ENCODE peak calls at places on chromosomes 12 and 14, in five cellular contexts. One of them, this sample, is unnamed. For H3K4me1 and H3K9me3, the result is how much of the 10 kb centered on the place peaks cover.

GRCh38 chr14:86510503-86510902 is 980.6 kb downstream of the FLRT2 start:
- DNase-seq in colonic mucosa: no peak
- DNase-seq in upper lobe of right lung: no peak
- DNase-seq in cardiac muscle cell: peak
- DNase-seq in breast epithelium: no peak
- DNase-seq in this sample: no peak

GRCh38 chr12:58540480-58541299 is 379.6 kb downstream of the LRIG3 start:
- DNase-seq in colonic mucosa: peak
- DNase-seq in upper lobe of right lung: peak
- DNase-seq in cardiac muscle cell: peak
- DNase-seq in breast epithelium: no peak
- DNase-seq in this sample: peak

GRCh38 chr12:130978785-130979184 is 25.1 kb downstream of the ADGRD1 start:
- DNase-seq in colonic mucosa: no peak
- DNase-seq in upper lobe of right lung: peak
- DNase-seq in cardiac muscle cell: no peak
- DNase-seq in breast epithelium: no peak
- DNase-seq in this sample: no peak

GRCh38 chr12:15823360-15824128 is 34.4 kb upstream of the EPS8 start:
- DNase-seq in colonic mucosa: no peak
- DNase-seq in upper lobe of right lung: no peak
- DNase-seq in cardiac muscle cell: no peak
- DNase-seq in breast epithelium: no peak
- DNase-seq in this sample: no peak

GRCh38 chr14:20578325-20578724 is 9.5 kb downstream of the RNASE11 start:
- DNase-seq in colonic mucosa: no peak
- DNase-seq in upper lobe of right lung: no peak
- DNase-seq in cardiac muscle cell: no peak
- DNase-seq in breast epithelium: no peak
- DNase-seq in this sample: no peak

GRCh38 chr12:1047898-1048660 is 57.1 kb downstream of the ERC1 start:
- DNase-seq in colonic mucosa: no peak
- DNase-seq in upper lobe of right lung: no peak
- DNase-seq in cardiac muscle cell: no peak
- DNase-seq in breast epithelium: no peak
- DNase-seq in this sample: no peak

GRCh38 chr12:79512068-79512467 is 178.7 kb downstream of the PAWR start:
- DNase-seq in colonic mucosa: no peak
- DNase-seq in upper lobe of right lung: no peak
- DNase-seq in cardiac muscle cell: no peak
- DNase-seq in breast epithelium: no peak
- DNase-seq in this sample: no peak

GRCh38 chr12:32083489-32083888 is 23.2 kb upstream of the BICD1 start:
- DNase-seq in colonic mucosa: no peak
- DNase-seq in upper lobe of right lung: no peak
- DNase-seq in cardiac muscle cell: peak
- DNase-seq in breast epithelium: no peak
- DNase-seq in this sample: no peak

GRCh38 chr14:64734990-64735389 is 30.8 kb downstream of the PLEKHG3 start:
- DNase-seq in colonic mucosa: no peak
- DNase-seq in upper lobe of right lung: peak
- DNase-seq in cardiac muscle cell: no peak
- DNase-seq in breast epithelium: no peak
- DNase-seq in this sample: no peak

GRCh38 chr12:111277570-111277969 is 91.3 kb downstream of the PHETA1 start:
- DNase-seq in colonic mucosa: no peak
- DNase-seq in upper lobe of right lung: no peak
- DNase-seq in cardiac muscle cell: no peak
- DNase-seq in breast epithelium: no peak
- DNase-seq in this sample: no peak

GRCh38 chr14:75543786-75544185 is 21.5 kb downstream of the BATF start:
- DNase-seq in colonic mucosa: no peak
- DNase-seq in upper lobe of right lung: no peak
- DNase-seq in cardiac muscle cell: no peak
- DNase-seq in breast epithelium: no peak
- DNase-seq in this sample: no peak

GRCh38 chr14:75542585-75543091 is 20.4 kb downstream of the BATF start:
- DNase-seq in colonic mucosa: peak
- DNase-seq in upper lobe of right lung: peak
- DNase-seq in cardiac muscle cell: peak
- DNase-seq in breast epithelium: peak
- DNase-seq in this sample: no peak

GRCh38 chr14:75545907-75546306 is 23.6 kb downstream of the BATF start:
- DNase-seq in colonic mucosa: no peak
- DNase-seq in upper lobe of right lung: no peak
- DNase-seq in cardiac muscle cell: no peak
- DNase-seq in breast epithelium: no peak
- DNase-seq in this sample: no peak

GRCh38 chr14:75540479-75540851 is 18.2 kb downstream of the BATF start:
- DNase-seq in colonic mucosa: no peak
- DNase-seq in upper lobe of right lung: no peak
- DNase-seq in cardiac muscle cell: no peak
- DNase-seq in breast epithelium: no peak
- DNase-seq in this sample: no peak

GRCh38 chr14:75543258-75543657 is 21.0 kb downstream of the BATF start:
- DNase-seq in colonic mucosa: no peak
- DNase-seq in upper lobe of right lung: no peak
- DNase-seq in cardiac muscle cell: no peak
- DNase-seq in breast epithelium: no peak
- DNase-seq in this sample: no peak
- H3K4me1 ChIP-seq in colonic mucosa: under half
- H3K4me1 ChIP-seq in upper lobe of right lung: under half
- H3K4me1 ChIP-seq in cardiac muscle cell: under half
- H3K4me1 ChIP-seq in breast epithelium: under half
- H3K4me1 ChIP-seq in this sample: under half

GRCh38 chr14:105487986-105488777 is 1.5 kb downstream of the CRIP1 start:
- DNase-seq in colonic mucosa: peak
- DNase-seq in upper lobe of right lung: no peak
- DNase-seq in cardiac muscle cell: no peak
- DNase-seq in breast epithelium: no peak
- DNase-seq in this sample: no peak
- H3K9me3 ChIP-seq in colonic mucosa: under half
- H3K9me3 ChIP-seq in upper lobe of right lung: under half
- H3K9me3 ChIP-seq in cardiac muscle cell: under half
- H3K9me3 ChIP-seq in breast epithelium: under half
- H3K9me3 ChIP-seq in this sample: under half

DNA sequence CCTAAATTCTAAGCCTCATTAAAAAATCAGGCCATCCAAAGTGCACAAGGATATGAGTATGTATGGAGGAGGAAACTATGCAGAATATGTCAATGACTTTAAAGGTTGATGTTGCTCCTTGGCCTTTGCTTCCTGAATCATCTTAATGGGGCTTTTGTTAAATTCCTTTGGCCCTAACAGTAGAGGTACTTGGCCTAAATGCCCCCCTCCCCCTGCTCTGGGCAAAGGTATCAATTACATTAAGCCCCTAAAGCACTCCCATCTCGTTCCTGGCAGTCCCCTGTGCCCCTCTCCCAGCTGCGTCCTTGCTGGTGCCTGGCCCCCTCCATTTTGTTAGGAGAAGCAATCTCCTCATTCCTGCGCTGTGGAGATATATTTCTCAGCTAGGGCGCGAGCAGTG is 4.8 kb downstream of the COPZ1 start:
- DNase-seq in colonic mucosa: no peak
- DNase-seq in upper lobe of right lung: no peak
- DNase-seq in cardiac muscle cell: no peak
- DNase-seq in breast epithelium: no peak
- DNase-seq in this sample: no peak
- H3K4me1 ChIP-seq in colonic mucosa: under half
- H3K4me1 ChIP-seq in upper lobe of right lung: under half
- H3K4me1 ChIP-seq in cardiac muscle cell: under half
- H3K4me1 ChIP-seq in breast epithelium: under half
- H3K4me1 ChIP-seq in this sample: under half

GRCh38 chr14:52268191-52269061 is 928 bp downstream of the PTGDR start:
- DNase-seq in colonic mucosa: peak
- DNase-seq in upper lobe of right lung: no peak
- DNase-seq in cardiac muscle cell: peak
- DNase-seq in breast epithelium: no peak
- DNase-seq in this sample: peak

GRCh38 chr14:52267501-52268190 is at the start of gene PTGDR:
- DNase-seq in colonic mucosa: peak
- DNase-seq in upper lobe of right lung: peak
- DNase-seq in cardiac muscle cell: peak
- DNase-seq in breast epithelium: no peak
- DNase-seq in this sample: no peak

GRCh38 chr14:52265248-52265647 is 2.2 kb upstream of the PTGDR start:
- DNase-seq in colonic mucosa: no peak
- DNase-seq in upper lobe of right lung: no peak
- DNase-seq in cardiac muscle cell: no peak
- DNase-seq in breast epithelium: no peak
- DNase-seq in this sample: no peak

GRCh38 chr14:52266782-52267181 is 716 bp upstream of the PTGDR start:
- DNase-seq in colonic mucosa: peak
- DNase-seq in upper lobe of right lung: no peak
- DNase-seq in cardiac muscle cell: peak
- DNase-seq in breast epithelium: no peak
- DNase-seq in this sample: no peak

GRCh38 chr14:52266179-52266578 is 1.3 kb upstream of the PTGDR start:
- DNase-seq in colonic mucosa: no peak
- DNase-seq in upper lobe of right lung: no peak
- DNase-seq in cardiac muscle cell: peak
- DNase-seq in breast epithelium: no peak
- DNase-seq in this sample: no peak
- H3K9me3 ChIP-seq in colonic mucosa: under half
- H3K9me3 ChIP-seq in upper lobe of right lung: under half
- H3K9me3 ChIP-seq in cardiac muscle cell: under half
- H3K9me3 ChIP-seq in breast epithelium: under half
- H3K9me3 ChIP-seq in this sample: under half